ENCODE peak calls at places on chromosomes 7 and 10, in seven cellular contexts. E, U, J, Y, Z, D and G are unnamed samples.

GRCh38 chr10:21715531-21716195 is 181.6 kb downstream of the MLLT10 start:
- ATAC-seq in E (no peak), U (no peak), J (no peak), Y (peak; percentile 76), Z (no peak), D (no peak), G (no peak)

GRCh38 chr7:17206354-17206905 is 92.0 kb upstream of the AHR start:
- ATAC-seq in E (peak; percentile 93), U (no peak), J (no peak), Y (peak; percentile 98), Z (no peak), D (peak; percentile 72), G (no peak)

GRCh38 chr7:20217193-20217948 is at the start of gene MACC1:
- ATAC-seq in E (no peak), U (no peak), J (no peak), Y (peak; percentile 61), Z (peak; percentile 92), D (peak; percentile 49), G (no peak)

GRCh38 chr7:88357794-88358533 is 51.3 kb upstream of the STEAP4 start:
- ATAC-seq in E (peak; percentile 81), U (no peak), J (no peak), Y (peak; percentile 75), Z (peak; percentile 81), D (peak; percentile 54), G (no peak)

GRCh38 chr7:47335557-47336177 is 246.2 kb downstream of the TNS3 start:
- ATAC-seq in E (no peak), U (peak; percentile 28), J (peak; percentile 52), Y (no peak), Z (no peak), D (no peak), G (no peak)

GRCh38 chr7:18532813-18533212 is 37.3 kb downstream of the HDAC9 start:
- ATAC-seq in E (no peak), U (no peak), J (no peak), Y (no peak), Z (no peak), D (no peak), G (no peak)

GRCh38 chr10:76905251-76905650 is 732.4 kb downstream of the KCNMA1 start:
- ATAC-seq in E (no peak), U (no peak), J (no peak), Y (no peak), Z (no peak), D (no peak), G (no peak)

GRCh38 chr7:101911011-101911799 is 93.8 kb downstream of the CUX1 start:
- ATAC-seq in E (peak; percentile 55), U (peak; percentile 12), J (peak; percentile 24), Y (no peak), Z (peak; percentile 29), D (no peak), G (peak; percentile 47)

GRCh38 chr7:102202556-102202955 is 84.1 kb upstream of the SH2B2 start:
- ATAC-seq in E (no peak), U (peak; percentile 34), J (no peak), Y (no peak), Z (no peak), D (no peak), G (no peak)

GRCh38 chr10:50992356-50992866 is 81.9 kb upstream of the PRKG1 start:
- ATAC-seq in E (peak; percentile 38), U (peak; percentile 23), J (no peak), Y (no peak), Z (peak; percentile 3), D (no peak), G (no peak)

GRCh38 chr10:50992972-50993766 is 81.1 kb upstream of the PRKG1 start:
- ATAC-seq in E (peak; percentile 12), U (no peak), J (peak; percentile 30), Y (no peak), Z (peak; percentile 70), D (no peak), G (peak; percentile 30)

GRCh38 chr10:50991496-50992355 is 82.6 kb upstream of the PRKG1 start:
- ATAC-seq in E (peak; percentile 44), U (peak; percentile 61), J (peak; percentile 60), Y (peak; percentile 12), Z (peak; percentile 66), D (no peak), G (peak; percentile 65)

GRCh38 chr10:50988792-50989191 is 85.5 kb upstream of the PRKG1 start:
- ATAC-seq in E (peak; percentile 21), U (no peak), J (no peak), Y (no peak), Z (no peak), D (no peak), G (no peak)

GRCh38 chr10:50990568-50991495 is 83.5 kb upstream of the PRKG1 start:
- ATAC-seq in E (peak; percentile 62), U (peak; percentile 68), J (peak; percentile 77), Y (peak; percentile 50), Z (peak; percentile 20), D (no peak), G (peak; percentile 35)
- H3K4me1 ChIP-seq in E (peaks cover 4% of the 10 kb centered on the region), U (peaks cover 25% of the 10 kb centered on the region), J (peaks cover 20% of the 10 kb centered on the region), Y (peaks cover 18% of the 10 kb centered on the region), Z (peaks cover 6% of the 10 kb centered on the region), D (no peaks in the 10 kb centered on the region), G (no peaks in the 10 kb centered on the region)

GRCh38 chr7:90597527-90597871 is 1.4 kb downstream of the CDK14 start:
- ATAC-seq in E (no peak), U (no peak), J (no peak), Y (no peak), Z (no peak), D (no peak), G (no peak)
- H3K4me3 ChIP-seq in E (no peak overlapping the region), U (peak overlapping the region; percentile 72), J (peak overlapping the region; percentile 78), Y (peak overlapping the region; percentile 90), Z (peak overlapping the region; percentile 65), D (no peak overlapping the region), G (peak overlapping the region; percentile 89)

DNA sequence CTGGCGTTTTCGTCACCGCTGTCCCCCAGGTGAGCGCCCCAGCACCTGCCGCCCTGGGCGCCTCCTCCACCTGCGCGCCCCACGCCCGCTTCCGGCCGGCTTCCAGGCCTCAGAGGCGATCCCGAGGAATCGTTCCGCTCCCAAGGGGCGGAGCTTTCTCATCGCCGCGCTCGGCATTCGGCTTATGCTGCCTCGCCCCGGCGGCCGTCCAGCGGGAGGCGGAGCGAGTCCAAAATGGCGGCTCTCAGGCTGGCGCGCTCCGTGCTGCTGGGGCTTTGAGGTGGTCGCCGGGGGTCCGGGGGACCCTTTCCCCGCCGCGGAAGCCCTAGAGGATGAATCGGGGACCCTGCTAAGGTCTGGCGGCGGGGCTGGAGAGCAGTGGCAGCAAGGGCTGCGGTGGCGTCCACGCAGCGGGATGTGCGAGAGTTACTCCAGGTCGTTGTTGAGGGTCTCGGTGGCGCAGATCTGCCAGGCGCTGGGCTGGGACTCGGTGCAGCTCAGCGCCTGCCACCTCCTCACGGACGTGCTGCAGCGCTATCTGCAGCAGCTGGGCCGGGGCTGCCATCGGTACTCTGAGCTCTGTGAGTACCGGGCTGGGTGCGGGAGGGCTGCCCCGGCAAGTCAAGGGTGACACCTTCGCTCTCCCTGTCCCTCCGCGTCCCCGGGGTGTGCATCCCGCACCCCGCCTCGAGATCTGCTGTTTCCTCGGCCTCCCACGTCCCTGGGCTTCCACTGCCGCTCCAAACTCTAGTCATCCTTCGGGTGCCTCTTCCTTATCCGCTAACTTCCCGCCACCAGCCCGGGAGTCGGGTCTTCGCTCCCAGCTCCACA is at the start of gene TAF3:
- ATAC-seq in E (peak; percentile 89), U (peak; percentile 92), J (peak; percentile 97), Y (peak; percentile 71), Z (peak; percentile 98), D (peak; percentile 99), G (peak; percentile 92)
- H3K27ac ChIP-seq in E (peak within 1 kb of the TSS; percentile 93), U (peak within 1 kb of the TSS; percentile 80), J (peak within 1 kb of the TSS; percentile 83), Y (no peak within 1 kb of the TSS), Z (peak within 1 kb of the TSS; percentile 62), D (peak within 1 kb of the TSS; percentile 75), G (peak within 1 kb of the TSS; percentile 80)

GRCh38 chr7:5379576-5379975 is 44.1 kb downstream of the TNRC18 start:
- ATAC-seq in E (no peak), U (no peak), J (no peak), Y (no peak), Z (no peak), D (no peak), G (no peak)

GRCh38 chr7:5377816-5378215 is 45.8 kb downstream of the TNRC18 start:
- ATAC-seq in E (no peak), U (no peak), J (no peak), Y (no peak), Z (no peak), D (no peak), G (no peak)

GRCh38 chr7:5381211-5381772 is 42.3 kb downstream of the TNRC18 start:
- ATAC-seq in E (no peak), U (no peak), J (no peak), Y (no peak), Z (no peak), D (no peak), G (no peak)

GRCh38 chr7:5382281-5383041 is 41.2 kb downstream of the TNRC18 start:
- ATAC-seq in E (peak; percentile 23), U (no peak), J (peak; percentile 21), Y (no peak), Z (no peak), D (peak; percentile 12), G (peak; percentile 28)

DNA sequence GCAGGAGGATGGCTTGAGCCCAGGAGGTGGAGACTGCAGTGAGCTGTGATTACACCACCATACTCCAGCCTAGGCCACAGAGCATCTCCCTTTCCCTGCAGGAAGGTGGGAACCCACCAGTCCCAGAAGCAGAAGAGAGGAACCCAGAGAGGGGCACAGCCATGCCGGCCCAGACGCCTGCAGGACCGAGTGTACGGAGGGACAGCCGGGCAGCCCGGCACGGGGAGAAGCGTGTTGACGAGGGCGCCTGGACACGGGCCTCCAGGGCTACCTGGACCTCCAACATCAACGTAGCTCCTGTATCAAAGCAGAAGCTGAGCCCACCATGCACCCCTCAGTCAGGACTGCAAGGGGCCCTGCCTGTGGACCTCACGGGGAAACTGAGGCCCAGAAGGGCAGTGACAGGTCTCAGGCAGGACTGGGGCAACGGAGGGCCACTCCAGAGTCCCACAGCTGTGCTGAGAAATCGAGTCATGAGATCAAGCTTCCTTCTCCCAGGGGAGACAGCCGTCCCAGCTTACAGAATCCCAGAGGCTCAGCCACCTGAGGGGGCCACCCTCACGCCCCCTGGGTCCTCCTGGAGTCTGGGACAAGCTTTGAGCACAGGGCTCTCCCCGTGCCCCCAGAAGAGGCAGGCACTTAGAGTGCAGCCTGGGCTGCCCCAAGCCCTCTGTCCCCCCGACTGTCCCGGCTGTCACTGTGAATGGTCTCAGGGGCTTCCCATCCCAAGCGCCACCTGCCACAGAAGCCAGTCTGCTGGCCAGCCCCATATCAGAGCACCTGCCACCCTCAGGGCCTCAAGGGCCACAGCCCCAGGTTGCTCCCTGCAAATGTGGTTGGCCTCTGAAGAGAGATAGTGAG is 43.1 kb downstream of the TNRC18 start:
- ATAC-seq in E (no peak), U (no peak), J (no peak), Y (no peak), Z (no peak), D (no peak), G (no peak)
- H3K4me1 ChIP-seq in E (peaks cover 6% of the 10 kb centered on the region), U (peaks cover 27% of the 10 kb centered on the region), J (peaks cover 22% of the 10 kb centered on the region), Y (no peaks in the 10 kb centered on the region), Z (peaks cover 42% of the 10 kb centered on the region), D (peaks cover 19% of the 10 kb centered on the region), G (peaks cover 4% of the 10 kb centered on the region)

DNA sequence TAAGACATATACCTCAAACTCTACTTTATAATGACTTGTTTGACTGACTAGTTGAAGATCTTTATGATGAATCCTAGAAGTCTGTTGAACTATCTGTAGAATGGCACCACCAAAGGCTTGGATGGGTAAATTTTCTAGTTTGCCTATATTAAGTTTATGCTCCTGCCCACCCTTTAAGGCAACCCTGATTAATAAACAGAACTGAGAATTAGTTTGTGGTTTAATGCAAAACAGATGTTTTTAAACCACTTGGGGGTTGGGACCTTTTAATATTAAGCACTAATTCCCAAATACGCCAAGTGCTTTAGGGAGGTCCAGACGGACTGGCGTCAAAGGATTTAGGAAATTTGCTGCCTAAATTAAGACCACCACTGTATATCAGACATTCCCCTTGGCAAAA is 20.5 kb downstream of the SMNDC1 start:
- ATAC-seq in E (no peak), U (no peak), J (no peak), Y (no peak), Z (no peak), D (no peak), G (no peak)
- H3K4me3 ChIP-seq in E (no peak overlapping the region), U (no peak overlapping the region), J (no peak overlapping the region), Y (no peak overlapping the region), Z (no peak overlapping the region), D (no peak overlapping the region), G (no peak overlapping the region)

GRCh38 chr10:95285556-95285955 is 5.2 kb downstream of the PDLIM1 start:
- ATAC-seq in E (no peak), U (no peak), J (no peak), Y (no peak), Z (no peak), D (no peak), G (no peak)
- H3K27ac ChIP-seq in E (no peak overlapping the region), U (peak overlapping the region; percentile 97), J (peak overlapping the region; percentile 51), Y (no peak overlapping the region), Z (no peak overlapping the region), D (no peak overlapping the region), G (no peak overlapping the region)